ENCODE peak calls at places on chromosomes 5 and 9, in six cellular contexts. One of them, this sample, is unnamed.

GRCh38 chr5:5711112-5711511 is 288.6 kb downstream of the ICE1 start:
- DNase-seq in CD4-positive, alpha-beta T cell: no peak
- DNase-seq in RWPE1: no peak
- DNase-seq in SK-N-SH: peak; percentile 64
- DNase-seq in K562: no peak
- DNase-seq in lower lobe of right lung: no peak
- DNase-seq in this sample: no peak

GRCh38 chr5:130836729-130837660 is 328.1 kb downstream of the HINT1 start:
- DNase-seq in K562: no peak
- DNase-seq in lower lobe of right lung: no peak
- DNase-seq in RWPE1: peak; percentile 10
- DNase-seq in SK-N-SH: no peak
- DNase-seq in CD4-positive, alpha-beta T cell: no peak
- DNase-seq in this sample: no peak

GRCh38 chr5:135930029-135930948 is 24.5 kb downstream of the LECT2 start:
- DNase-seq in CD4-positive, alpha-beta T cell: no peak
- DNase-seq in RWPE1: no peak
- DNase-seq in K562: no peak
- DNase-seq in SK-N-SH: peak; percentile 65
- DNase-seq in lower lobe of right lung: no peak
- DNase-seq in this sample: peak; percentile 58

GRCh38 chr9:76688471-76689238 is 75.6 kb upstream of the PCA3 start:
- DNase-seq in CD4-positive, alpha-beta T cell: no peak
- DNase-seq in SK-N-SH: no peak
- DNase-seq in K562: no peak
- DNase-seq in RWPE1: no peak
- DNase-seq in lower lobe of right lung: no peak
- DNase-seq in this sample: no peak

GRCh38 chr5:109959652-109960051 is 269.9 kb downstream of the MAN2A1 start:
- DNase-seq in CD4-positive, alpha-beta T cell: no peak
- DNase-seq in SK-N-SH: no peak
- DNase-seq in lower lobe of right lung: no peak
- DNase-seq in K562: peak; percentile 37
- DNase-seq in RWPE1: no peak
- DNase-seq in this sample: no peak

GRCh38 chr9:123081824-123082223 is 48.4 kb downstream of the GPR21 start:
- DNase-seq in SK-N-SH: peak; percentile 25
- DNase-seq in CD4-positive, alpha-beta T cell: no peak
- DNase-seq in K562: peak; percentile 46
- DNase-seq in RWPE1: peak; percentile 34
- DNase-seq in lower lobe of right lung: no peak
- DNase-seq in this sample: peak; percentile 6

GRCh38 chr9:110591526-110591925 is 12.0 kb upstream of the SVEP1 start:
- DNase-seq in SK-N-SH: no peak
- DNase-seq in CD4-positive, alpha-beta T cell: no peak
- DNase-seq in RWPE1: no peak
- DNase-seq in lower lobe of right lung: no peak
- DNase-seq in K562: no peak
- DNase-seq in this sample: no peak

GRCh38 chr9:122340161-122340560 is 30.7 kb upstream of the PTGS1 start:
- DNase-seq in RWPE1: no peak
- DNase-seq in CD4-positive, alpha-beta T cell: no peak
- DNase-seq in K562: no peak
- DNase-seq in lower lobe of right lung: no peak
- DNase-seq in SK-N-SH: no peak
- DNase-seq in this sample: no peak

GRCh38 chr5:2898661-2899060 is 147.2 kb upstream of the IRX2 start:
- DNase-seq in RWPE1: no peak
- DNase-seq in SK-N-SH: no peak
- DNase-seq in lower lobe of right lung: no peak
- DNase-seq in K562: no peak
- DNase-seq in CD4-positive, alpha-beta T cell: no peak
- DNase-seq in this sample: no peak

GRCh38 chr5:114467729-114468128 is 105.9 kb downstream of the KCNN2 start:
- DNase-seq in SK-N-SH: no peak
- DNase-seq in RWPE1: no peak
- DNase-seq in lower lobe of right lung: no peak
- DNase-seq in CD4-positive, alpha-beta T cell: no peak
- DNase-seq in K562: no peak
- DNase-seq in this sample: no peak

GRCh38 chr9:21153688-21154608 is 12.3 kb upstream of the IFNW1 start:
- DNase-seq in K562: no peak
- DNase-seq in lower lobe of right lung: peak; percentile 38
- DNase-seq in SK-N-SH: peak; percentile 28
- DNase-seq in RWPE1: peak; percentile 45
- DNase-seq in CD4-positive, alpha-beta T cell: no peak
- DNase-seq in this sample: peak; percentile 22

GRCh38 chr5:33180900-33181299 is 259.9 kb upstream of the TARS1 start:
- DNase-seq in lower lobe of right lung: no peak
- DNase-seq in CD4-positive, alpha-beta T cell: no peak
- DNase-seq in RWPE1: peak; percentile 51
- DNase-seq in SK-N-SH: no peak
- DNase-seq in K562: no peak
- DNase-seq in this sample: peak; percentile 2

GRCh38 chr5:137201876-137202275 is 297.2 kb downstream of the SPOCK1 start:
- DNase-seq in SK-N-SH: no peak
- DNase-seq in CD4-positive, alpha-beta T cell: no peak
- DNase-seq in K562: no peak
- DNase-seq in RWPE1: no peak
- DNase-seq in lower lobe of right lung: no peak
- DNase-seq in this sample: no peak

GRCh38 chr9:135960328-135961276 is 571 bp downstream of the UBAC1 start:
- DNase-seq in RWPE1: peak; percentile 65
- DNase-seq in SK-N-SH: peak; percentile 80
- DNase-seq in lower lobe of right lung: no peak
- DNase-seq in CD4-positive, alpha-beta T cell: no peak
- DNase-seq in K562: peak; percentile 65
- DNase-seq in this sample: no peak

GRCh38 chr5:157947156-157947555 is 88.2 kb upstream of the CLINT1 start:
- DNase-seq in K562: no peak
- DNase-seq in lower lobe of right lung: no peak
- DNase-seq in CD4-positive, alpha-beta T cell: no peak
- DNase-seq in RWPE1: no peak
- DNase-seq in SK-N-SH: no peak
- DNase-seq in this sample: no peak

GRCh38 chr5:178425621-178426068 is 164.5 kb downstream of the COL23A1 start:
- DNase-seq in lower lobe of right lung: peak; percentile 39
- DNase-seq in RWPE1: no peak
- DNase-seq in K562: no peak
- DNase-seq in CD4-positive, alpha-beta T cell: no peak
- DNase-seq in SK-N-SH: peak; percentile 13
- DNase-seq in this sample: no peak

GRCh38 chr9:35095175-35095574 is 1.2 kb downstream of the PIGO start:
- DNase-seq in lower lobe of right lung: no peak
- DNase-seq in K562: no peak
- DNase-seq in RWPE1: no peak
- DNase-seq in SK-N-SH: no peak
- DNase-seq in CD4-positive, alpha-beta T cell: no peak
- DNase-seq in this sample: no peak

GRCh38 chr5:68320094-68320986 is 104.8 kb downstream of the PIK3R1 start:
- DNase-seq in CD4-positive, alpha-beta T cell: no peak
- DNase-seq in K562: peak; percentile 20
- DNase-seq in lower lobe of right lung: no peak
- DNase-seq in RWPE1: no peak
- DNase-seq in SK-N-SH: no peak
- DNase-seq in this sample: no peak

GRCh38 chr9:32590898-32591297 is 17.9 kb upstream of the NDUFB6 start:
- DNase-seq in CD4-positive, alpha-beta T cell: no peak
- DNase-seq in RWPE1: peak; percentile 65
- DNase-seq in K562: no peak
- DNase-seq in lower lobe of right lung: no peak
- DNase-seq in SK-N-SH: no peak
- DNase-seq in this sample: no peak

GRCh38 chr5:60196382-60197113 is 303.0 kb upstream of the PDE4D start:
- DNase-seq in K562: no peak
- DNase-seq in RWPE1: peak; percentile 92
- DNase-seq in lower lobe of right lung: no peak
- DNase-seq in SK-N-SH: no peak
- DNase-seq in CD4-positive, alpha-beta T cell: no peak
- DNase-seq in this sample: peak; percentile 58

GRCh38 chr5:175082866-175083590 is 358.6 kb downstream of the MSX2 start:
- DNase-seq in CD4-positive, alpha-beta T cell: no peak
- DNase-seq in lower lobe of right lung: no peak
- DNase-seq in RWPE1: peak; percentile 13
- DNase-seq in K562: no peak
- DNase-seq in SK-N-SH: no peak
- DNase-seq in this sample: no peak

GRCh38 chr5:124212949-124213348 is 533.5 kb downstream of the ZNF608 start:
- DNase-seq in SK-N-SH: no peak
- DNase-seq in CD4-positive, alpha-beta T cell: no peak
- DNase-seq in lower lobe of right lung: no peak
- DNase-seq in K562: no peak
- DNase-seq in RWPE1: no peak
- DNase-seq in this sample: no peak

DNA sequence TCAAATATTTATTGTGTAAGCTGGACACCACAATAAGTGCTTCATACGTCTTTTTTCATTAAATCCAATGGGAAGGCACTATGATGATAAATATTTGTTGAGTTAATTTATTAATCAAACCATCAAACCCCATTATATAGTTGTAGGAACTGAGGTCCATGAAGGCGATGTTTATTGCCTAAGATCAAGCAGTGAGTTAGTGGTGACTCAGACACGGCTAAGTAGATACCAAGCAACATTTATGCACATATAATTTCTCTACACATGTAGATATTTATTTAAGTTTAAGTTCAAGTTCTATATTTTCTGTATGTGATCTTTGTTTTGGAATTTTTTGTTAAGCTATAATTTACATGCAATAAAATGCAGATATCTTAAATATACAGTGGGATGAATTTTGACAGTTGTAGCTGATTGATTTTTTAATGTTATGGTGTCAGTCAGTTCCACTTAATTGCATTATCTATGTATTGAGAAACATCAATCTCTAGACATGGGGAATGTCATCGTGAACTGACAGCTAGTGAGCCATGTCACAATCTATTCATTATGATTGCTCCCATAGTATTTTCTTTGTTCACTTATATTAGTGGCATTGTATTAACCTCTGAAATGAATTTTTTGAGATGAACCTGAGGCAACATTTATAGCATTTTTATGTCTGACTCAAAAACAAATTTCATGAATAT is 12.0 kb upstream of the GARNL3 start:
- DNase-seq in SK-N-SH: no peak
- DNase-seq in CD4-positive, alpha-beta T cell: no peak
- DNase-seq in K562: no peak
- DNase-seq in RWPE1: peak; percentile 27
- DNase-seq in lower lobe of right lung: no peak
- DNase-seq in this sample: no peak
- TF ChIP-seq CTCF in SK-N-SH: no peak
- TF ChIP-seq CTCF in CD4-positive, alpha-beta T cell: no peak
- TF ChIP-seq CTCF in K562: no peak
- TF ChIP-seq CTCF in RWPE1: no peak
- TF ChIP-seq CTCF in lower lobe of right lung: no peak
- TF ChIP-seq CTCF in this sample: no peak

GRCh38 chr5:160158087-160158486 is 38.8 kb upstream of the PWWP2A start:
- DNase-seq in K562: no peak
- DNase-seq in RWPE1: no peak
- DNase-seq in SK-N-SH: no peak
- DNase-seq in lower lobe of right lung: no peak
- DNase-seq in CD4-positive, alpha-beta T cell: no peak
- DNase-seq in this sample: no peak
- TF ChIP-seq CTCF in K562: no peak
- TF ChIP-seq CTCF in RWPE1: no peak
- TF ChIP-seq CTCF in SK-N-SH: no peak
- TF ChIP-seq CTCF in lower lobe of right lung: no peak
- TF ChIP-seq CTCF in CD4-positive, alpha-beta T cell: no peak
- TF ChIP-seq CTCF in this sample: no peak

GRCh38 chr5:92917044-92917443 is 664.0 kb downstream of the NR2F1-AS1 start:
- DNase-seq in K562: no peak
- DNase-seq in CD4-positive, alpha-beta T cell: no peak
- DNase-seq in RWPE1: no peak
- DNase-seq in SK-N-SH: no peak
- DNase-seq in lower lobe of right lung: no peak
- DNase-seq in this sample: no peak

GRCh38 chr5:92911293-92911692 is 669.7 kb downstream of the NR2F1-AS1 start:
- DNase-seq in CD4-positive, alpha-beta T cell: no peak
- DNase-seq in K562: no peak
- DNase-seq in lower lobe of right lung: no peak
- DNase-seq in RWPE1: no peak
- DNase-seq in SK-N-SH: no peak
- DNase-seq in this sample: no peak

GRCh38 chr5:92911851-92912250 is 669.2 kb downstream of the NR2F1-AS1 start:
- DNase-seq in K562: no peak
- DNase-seq in CD4-positive, alpha-beta T cell: no peak
- DNase-seq in SK-N-SH: no peak
- DNase-seq in lower lobe of right lung: no peak
- DNase-seq in RWPE1: no peak
- DNase-seq in this sample: no peak

GRCh38 chr5:92912280-92912679 is 668.7 kb downstream of the NR2F1-AS1 start:
- DNase-seq in SK-N-SH: no peak
- DNase-seq in lower lobe of right lung: no peak
- DNase-seq in K562: no peak
- DNase-seq in CD4-positive, alpha-beta T cell: no peak
- DNase-seq in RWPE1: no peak
- DNase-seq in this sample: no peak

GRCh38 chr5:92916036-92916435 is 665.0 kb downstream of the NR2F1-AS1 start:
- DNase-seq in K562: no peak
- DNase-seq in RWPE1: peak; percentile 19
- DNase-seq in CD4-positive, alpha-beta T cell: no peak
- DNase-seq in lower lobe of right lung: no peak
- DNase-seq in SK-N-SH: no peak
- DNase-seq in this sample: no peak
- TF ChIP-seq CTCF in K562: no peak
- TF ChIP-seq CTCF in RWPE1: no peak
- TF ChIP-seq CTCF in CD4-positive, alpha-beta T cell: no peak
- TF ChIP-seq CTCF in lower lobe of right lung: no peak
- TF ChIP-seq CTCF in SK-N-SH: peak; percentile 41
- TF ChIP-seq CTCF in this sample: no peak

GRCh38 chr5:90161399-90161798 is 248.2 kb downstream of the CETN3 start:
- DNase-seq in SK-N-SH: peak; percentile 20
- DNase-seq in lower lobe of right lung: peak; percentile 57
- DNase-seq in RWPE1: peak; percentile 30
- DNase-seq in K562: peak; percentile 8
- DNase-seq in CD4-positive, alpha-beta T cell: no peak
- DNase-seq in this sample: peak; percentile 70
- TF ChIP-seq CTCF in SK-N-SH: peak; percentile 54
- TF ChIP-seq CTCF in lower lobe of right lung: peak; percentile 24
- TF ChIP-seq CTCF in RWPE1: no peak
- TF ChIP-seq CTCF in K562: peak; percentile 61
- TF ChIP-seq CTCF in CD4-positive, alpha-beta T cell: no peak
- TF ChIP-seq CTCF in this sample: no peak

GRCh38 chr9:86908261-86908660 is 39.0 kb downstream of the GAS1 start:
- DNase-seq in RWPE1: no peak
- DNase-seq in lower lobe of right lung: no peak
- DNase-seq in K562: no peak
- DNase-seq in SK-N-SH: no peak
- DNase-seq in CD4-positive, alpha-beta T cell: no peak
- DNase-seq in this sample: no peak
- TF ChIP-seq CTCF in RWPE1: no peak
- TF ChIP-seq CTCF in lower lobe of right lung: no peak
- TF ChIP-seq CTCF in K562: no peak
- TF ChIP-seq CTCF in SK-N-SH: no peak
- TF ChIP-seq CTCF in CD4-positive, alpha-beta T cell: no peak
- TF ChIP-seq CTCF in this sample: no peak